ENCODE peak calls at places on chromosomes 7 and 10, in nine cellular contexts. O is cardiac fibroblast, A is A549, H is HFF-Myc, Z is sigmoid colon, N is Peyer's patch, M is GM12878, W is PC-9, B is mesendoderm. T is an unnamed sample.

GRCh38 chr10:49844775-49845561 is 82.8 kb upstream of the OGDHL start:
- DNase-seq in O (peak; percentile 58), A (peak; percentile 50), H (no peak), Z (no peak), N (peak; percentile 58), M (no peak), W (peak; percentile 78), B (no peak), T (peak; percentile 54)

GRCh38 chr10:17146888-17147287 is 17.3 kb upstream of the CUBN start:
- DNase-seq in O (no peak), A (no peak), H (no peak), Z (no peak), N (no peak), M (no peak), W (no peak), B (no peak), T (no peak)

GRCh38 chr10:69645751-69646687 is 16.0 kb downstream of the FAM241B start:
- DNase-seq in O (no peak), A (no peak), H (no peak), Z (peak; percentile 36), N (no peak), M (no peak), W (no peak), B (peak; percentile 90), T (no peak)

GRCh38 chr7:42736931-42737330 is 174.9 kb downstream of the C7orf25 start:
- DNase-seq in O (no peak), A (peak; percentile 14), H (no peak), Z (no peak), N (no peak), M (no peak), W (no peak), B (peak; percentile 69), T (peak; percentile 48)

GRCh38 chr7:96596120-96596826 is 113.4 kb downstream of the SEM1 start:
- DNase-seq in O (peak; percentile 2), A (peak; percentile 2), H (peak; percentile 1), Z (no peak), N (no peak), M (no peak), W (peak; percentile 36), B (peak; percentile 75), T (no peak)

GRCh38 chr7:75660566-75661215 is 78.0 kb downstream of the HIP1 start:
- DNase-seq in O (no peak), A (no peak), H (no peak), Z (no peak), N (no peak), M (no peak), W (no peak), B (no peak), T (no peak)

GRCh38 chr7:135773451-135773850 is 24.8 kb upstream of the FAM180A start:
- DNase-seq in O (no peak), A (peak; percentile 14), H (peak; percentile 58), Z (no peak), N (no peak), M (no peak), W (no peak), B (no peak), T (peak; percentile 36)

GRCh38 chr7:149598721-149599308 is 101.2 kb upstream of the ZNF746 start:
- DNase-seq in O (peak; percentile 53), A (peak; percentile 45), H (no peak), Z (no peak), N (no peak), M (no peak), W (no peak), B (peak; percentile 55), T (peak; percentile 49)

GRCh38 chr7:81611040-81611439 is 158.8 kb downstream of the HGF start:
- DNase-seq in O (no peak), A (no peak), H (no peak), Z (no peak), N (no peak), M (no peak), W (no peak), B (no peak), T (no peak)

GRCh38 chr10:23172846-23173548 is 19.1 kb upstream of the PTF1A start:
- DNase-seq in O (no peak), A (no peak), H (no peak), Z (no peak), N (no peak), M (no peak), W (no peak), B (peak; percentile 58), T (no peak)

GRCh38 chr7:99379043-99379577 is 4.6 kb downstream of the ARPC1B start:
- DNase-seq in O (peak; percentile 96), A (peak; percentile 55), H (peak; percentile 86), Z (peak; percentile 90), N (peak; percentile 75), M (peak; percentile 68), W (no peak), B (peak; percentile 54), T (no peak)

GRCh38 chr7:146115665-146116451 is 743 bp upstream of the CNTNAP2 start:
- DNase-seq in O (peak; percentile 63), A (no peak), H (peak; percentile 0), Z (no peak), N (no peak), M (no peak), W (no peak), B (peak; percentile 96), T (peak; percentile 67)

GRCh38 chr10:58275908-58276307 is 6.9 kb downstream of the CISD1 start:
- DNase-seq in O (peak; percentile 71), A (no peak), H (no peak), Z (no peak), N (no peak), M (no peak), W (no peak), B (peak; percentile 21), T (no peak)

GRCh38 chr7:97770845-97771244 is 39.0 kb downstream of the TAC1 start:
- DNase-seq in O (no peak), A (peak; percentile 23), H (no peak), Z (no peak), N (no peak), M (no peak), W (no peak), B (no peak), T (no peak)

GRCh38 chr10:69614130-69614529 is 15.9 kb upstream of the FAM241B start:
- DNase-seq in O (no peak), A (no peak), H (no peak), Z (no peak), N (no peak), M (peak; percentile 5), W (no peak), B (no peak), T (no peak)

GRCh38 chr10:61904711-61905445 is 3.4 kb downstream of the ARID5B start:
- DNase-seq in O (peak; percentile 84), A (peak; percentile 47), H (peak; percentile 67), Z (no peak), N (peak; percentile 64), M (peak; percentile 75), W (peak; percentile 81), B (peak; percentile 87), T (peak; percentile 77)
- H3K4me3 ChIP-seq in O (peak overlapping the region; percentile 81), A (no peak overlapping the region), H (peak overlapping the region; percentile 69), Z (peak overlapping the region; percentile 75), N (peak overlapping the region; percentile 84), M (peak overlapping the region; percentile 85), W (peak overlapping the region; percentile 76), B (no peak overlapping the region), T (peak overlapping the region; percentile 97)

GRCh38 chr7:107854454-107854853 is 36.5 kb upstream of the DLD start:
- DNase-seq in O (no peak), A (no peak), H (no peak), Z (no peak), N (no peak), M (no peak), W (no peak), B (no peak), T (no peak)

GRCh38 chr7:107857541-107857912 is 33.5 kb upstream of the DLD start:
- DNase-seq in O (peak; percentile 18), A (no peak), H (peak; percentile 24), Z (no peak), N (no peak), M (no peak), W (no peak), B (no peak), T (no peak)

GRCh38 chr7:107858280-107858679 is 32.7 kb upstream of the DLD start:
- DNase-seq in O (no peak), A (no peak), H (no peak), Z (no peak), N (no peak), M (no peak), W (no peak), B (no peak), T (no peak)

GRCh38 chr7:107854989-107855388 is 36.0 kb upstream of the DLD start:
- DNase-seq in O (peak; percentile 12), A (peak; percentile 7), H (no peak), Z (no peak), N (no peak), M (no peak), W (no peak), B (no peak), T (no peak)

DNA sequence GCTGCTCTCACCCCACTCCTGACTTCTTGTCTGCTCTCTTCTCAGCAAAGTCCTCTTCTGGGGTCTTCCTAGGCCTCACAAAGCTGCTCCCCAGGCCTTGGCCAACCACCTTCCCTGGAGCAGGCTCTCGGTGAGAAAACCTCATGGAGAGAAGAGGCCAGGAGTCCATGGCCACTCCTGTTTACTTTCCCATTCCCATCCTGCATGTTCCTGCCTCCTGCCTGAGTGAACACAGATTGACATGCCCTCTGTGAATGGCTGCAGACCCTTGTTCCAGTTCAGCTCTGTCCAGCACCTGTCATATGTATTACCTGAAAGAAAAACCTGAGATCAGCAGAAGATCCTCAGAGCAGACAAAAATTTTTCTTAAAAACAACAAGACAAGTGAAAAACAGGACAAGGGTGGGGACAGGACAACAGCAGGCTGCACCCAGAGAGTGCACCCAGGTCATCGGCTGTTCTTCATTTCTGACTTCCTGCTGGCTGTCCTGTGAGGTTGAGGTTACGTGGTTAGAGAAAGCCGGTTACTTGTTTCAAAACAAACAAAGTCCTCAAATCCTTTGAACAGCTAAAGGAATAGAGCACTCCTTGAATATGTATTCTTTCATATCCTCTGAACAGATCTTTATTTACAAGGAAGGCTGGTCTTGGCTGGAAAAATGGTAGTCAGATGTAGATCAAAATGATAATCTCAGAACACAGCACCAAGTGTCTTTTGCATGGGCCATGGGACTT is 34.0 kb upstream of the DLD start:
- DNase-seq in O (no peak), A (no peak), H (no peak), Z (no peak), N (peak; percentile 73), M (no peak), W (no peak), B (no peak), T (no peak)
- H3K4me3 ChIP-seq in O (no peak overlapping the region), A (no peak overlapping the region), H (no peak overlapping the region), Z (no peak overlapping the region), N (no peak overlapping the region), M (no peak overlapping the region), W (no peak overlapping the region), B (no peak overlapping the region), T (no peak overlapping the region)

GRCh38 chr7:157004050-157004838 is 6.2 kb downstream of the MNX1 start:
- DNase-seq in O (peak; percentile 48), A (no peak), H (no peak), Z (no peak), N (no peak), M (no peak), W (no peak), B (peak; percentile 72), T (no peak)
- H3K4me3 ChIP-seq in O (no peak overlapping the region), A (no peak overlapping the region), H (peak overlapping the region; percentile 4), Z (no peak overlapping the region), N (peak overlapping the region; percentile 43), M (no peak overlapping the region), W (no peak overlapping the region), B (no peak overlapping the region), T (no peak overlapping the region)

DNA sequence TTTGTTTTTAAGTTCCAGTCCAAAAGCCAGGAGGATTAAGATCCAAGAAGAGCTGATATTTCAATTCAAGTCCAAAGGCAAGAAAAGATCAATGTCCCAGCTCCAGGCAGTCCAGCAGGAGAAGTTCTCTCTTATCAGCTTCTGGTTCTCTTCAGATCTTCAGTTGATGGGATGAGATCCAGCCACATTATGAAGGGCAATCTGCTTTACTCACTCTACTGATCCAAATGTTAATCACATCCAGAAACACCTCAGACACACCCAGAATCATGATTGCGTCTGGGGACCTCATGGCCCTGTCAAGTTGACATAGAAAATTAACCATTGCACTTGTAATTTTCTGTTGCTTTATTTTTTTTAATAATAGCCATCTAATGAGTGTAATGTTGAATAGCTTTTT is 178.4 kb downstream of the HERPUD2 start:
- DNase-seq in O (no peak), A (no peak), H (no peak), Z (no peak), N (no peak), M (no peak), W (no peak), B (no peak), T (no peak)
- H3K4me3 ChIP-seq in O (no peak overlapping the region), A (no peak overlapping the region), H (no peak overlapping the region), Z (no peak overlapping the region), N (no peak overlapping the region), M (no peak overlapping the region), W (no peak overlapping the region), B (no peak overlapping the region), T (no peak overlapping the region)